ENCODE peak calls at places on chromosomes 1 and 21, in six cellular contexts. Q, Z, M, S, E and O are unnamed samples.

GRCh38 chr21:37437376-37438080 is 71.0 kb downstream of the DYRK1A start:
- DNase-seq in Q (no peak), Z (no peak), M (no peak), S (no peak), E (no peak), O (no peak)

GRCh38 chr1:203425668-203425999 is 50.0 kb upstream of the PRELP start:
- DNase-seq in Q (no peak), Z (no peak), M (no peak), S (peak), E (no peak), O (no peak)

GRCh38 chr1:48767957-48768510 is 8.7 kb downstream of the BEND5 start:
- DNase-seq in Q (no peak), Z (no peak), M (no peak), S (peak), E (no peak), O (no peak)

GRCh38 chr1:161439280-161440232 is 65.7 kb upstream of the FCGR2A start:
- DNase-seq in Q (peak), Z (no peak), M (peak), S (peak), E (no peak), O (peak)

GRCh38 chr1:20370628-20371200 is 80.0 kb downstream of the VWA5B1 start:
- DNase-seq in Q (no peak), Z (no peak), M (no peak), S (no peak), E (no peak), O (peak)

GRCh38 chr1:244779410-244779809 is 56.0 kb upstream of the COX20 start:
- DNase-seq in Q (no peak), Z (no peak), M (no peak), S (peak), E (no peak), O (no peak)

GRCh38 chr1:226154593-226154992 is 31.9 kb downstream of the ACBD3 start:
- DNase-seq in Q (no peak), Z (no peak), M (no peak), S (peak), E (no peak), O (no peak)

GRCh38 chr1:234478152-234478480 is 863 bp downstream of the TARBP1 start:
- DNase-seq in Q (no peak), Z (no peak), M (peak), S (peak), E (peak), O (peak)

GRCh38 chr1:24825174-24825573 is 79.9 kb downstream of the CLIC4 start:
- DNase-seq in Q (no peak), Z (no peak), M (no peak), S (no peak), E (no peak), O (no peak)

GRCh38 chr1:160097196-160097910 is 1.1 kb downstream of the IGSF8 start:
- DNase-seq in Q (peak), Z (no peak), M (no peak), S (no peak), E (no peak), O (no peak)

GRCh38 chr1:234862360-234862943 is 252.5 kb upstream of the IRF2BP2 start:
- DNase-seq in Q (no peak), Z (no peak), M (no peak), S (no peak), E (no peak), O (no peak)

GRCh38 chr1:30063621-30064280 is 659.6 kb downstream of the MATN1 start:
- DNase-seq in Q (no peak), Z (no peak), M (no peak), S (no peak), E (no peak), O (no peak)

GRCh38 chr1:193479187-193479586 is 292.8 kb upstream of the B3GALT2 start:
- DNase-seq in Q (no peak), Z (no peak), M (peak), S (no peak), E (peak), O (peak)

GRCh38 chr1:22038036-22038435 is 14.5 kb upstream of the CDC42 start:
- DNase-seq in Q (no peak), Z (no peak), M (no peak), S (no peak), E (no peak), O (no peak)

GRCh38 chr1:153353226-153353947 is 4.3 kb upstream of the S100A9 start:
- DNase-seq in Q (no peak), Z (peak), M (no peak), S (no peak), E (no peak), O (no peak)

GRCh38 chr1:204350857-204351573 is 8.7 kb downstream of the PLEKHA6 start:
- DNase-seq in Q (peak), Z (no peak), M (peak), S (peak), E (peak), O (peak)

GRCh38 chr1:172298146-172298545 is 122.3 kb upstream of the C1orf105 start:
- DNase-seq in Q (no peak), Z (no peak), M (peak), S (no peak), E (no peak), O (no peak)

GRCh38 chr1:84773933-84774497 is 83.8 kb upstream of the SSX2IP start:
- DNase-seq in Q (no peak), Z (no peak), M (no peak), S (no peak), E (no peak), O (no peak)

GRCh38 chr1:30417701-30418425 is 305.5 kb downstream of the MATN1 start:
- DNase-seq in Q (no peak), Z (peak), M (no peak), S (no peak), E (no peak), O (no peak)

GRCh38 chr1:167747988-167748387 is 26.2 kb downstream of the MPZL1 start:
- DNase-seq in Q (no peak), Z (no peak), M (no peak), S (peak), E (no peak), O (no peak)

GRCh38 chr1:38266197-38266520 is 219.6 kb upstream of the POU3F1 start:
- DNase-seq in Q (no peak), Z (no peak), M (no peak), S (no peak), E (no peak), O (no peak)

GRCh38 chr1:91608876-91609275 is 108.2 kb downstream of the CDC7 start:
- DNase-seq in Q (no peak), Z (no peak), M (no peak), S (peak), E (no peak), O (no peak)
- TF ChIP-seq CTCF in Q (no peak), Z (no peak), M (no peak), S (no peak), E (no peak), O (no peak)

DNA sequence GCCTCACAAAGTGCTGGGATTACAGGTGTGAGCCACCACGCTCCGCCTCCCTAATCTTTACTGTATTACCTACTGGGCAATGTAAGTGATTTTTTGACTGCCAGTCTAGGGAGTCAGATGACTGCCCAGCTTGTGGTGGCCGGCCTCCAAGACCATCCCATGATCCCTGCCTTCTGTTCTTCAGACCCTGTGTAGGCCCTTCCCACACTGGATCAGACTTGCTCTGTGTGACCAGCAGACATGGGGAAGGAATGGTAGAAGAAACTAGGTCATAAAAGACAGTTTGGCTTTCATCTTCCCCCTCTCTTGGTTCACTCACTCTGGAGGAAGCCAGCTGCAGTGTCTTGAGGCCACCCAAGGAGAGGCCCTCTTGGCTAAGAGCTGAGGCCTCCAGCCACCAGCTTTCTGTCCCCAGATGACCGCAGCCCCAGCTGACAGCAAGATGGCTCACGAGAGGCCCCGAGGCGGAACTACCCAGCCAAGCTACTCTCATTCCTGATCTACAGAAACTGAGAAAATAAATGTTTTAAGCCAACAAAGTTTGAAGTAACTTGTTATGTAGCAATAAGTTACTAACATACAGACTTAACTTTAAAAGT is 14.5 kb upstream of the CBR3 start:
- DNase-seq in Q (no peak), Z (no peak), M (no peak), S (peak), E (no peak), O (no peak)
- H3K27ac ChIP-seq in Q (no peak), Z (no peak), M (no peak), S (peak), E (no peak), O (no peak)

GRCh38 chr1:231240883-231241735 is at the start of gene GNPAT:
- DNase-seq in Q (peak), Z (peak), M (peak), S (peak), E (peak), O (peak)
- TF ChIP-seq POLR2A in Q (peak), Z (peak), M (peak), S (peak), E (no peak), O (peak)

GRCh38 chr1:183604048-183604808 is 14.0 kb upstream of the NCF2 start:
- DNase-seq in Q (no peak), Z (no peak), M (no peak), S (peak), E (peak), O (no peak)

GRCh38 chr1:183600136-183600535 is 9.9 kb upstream of the NCF2 start:
- DNase-seq in Q (no peak), Z (no peak), M (no peak), S (peak), E (no peak), O (no peak)

GRCh38 chr1:183604811-183605210 is 14.6 kb upstream of the NCF2 start:
- DNase-seq in Q (no peak), Z (no peak), M (no peak), S (no peak), E (no peak), O (no peak)

GRCh38 chr1:183605904-183606303 is 15.6 kb upstream of the NCF2 start:
- DNase-seq in Q (no peak), Z (no peak), M (no peak), S (no peak), E (no peak), O (no peak)

DNA sequence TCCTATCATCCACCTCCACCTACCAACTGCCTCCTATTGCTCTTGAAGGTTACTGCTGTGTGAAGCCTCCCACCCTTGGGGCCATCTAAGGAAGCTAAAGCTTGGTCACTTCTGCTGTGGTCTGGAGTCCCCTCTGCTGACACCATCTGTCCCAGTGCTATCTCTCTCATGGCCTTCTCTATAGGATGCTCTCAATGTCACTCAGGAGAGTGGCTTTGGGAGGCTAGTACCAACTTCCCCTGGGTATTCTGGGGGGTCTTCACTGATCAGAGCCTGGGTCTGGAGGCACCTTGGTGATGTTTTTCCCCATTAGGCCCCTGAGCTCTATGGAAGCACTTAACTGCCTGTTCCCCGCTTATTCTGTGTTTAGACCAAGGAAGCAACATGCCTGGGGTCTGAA is 12.3 kb upstream of the NCF2 start:
- DNase-seq in Q (no peak), Z (no peak), M (no peak), S (no peak), E (no peak), O (no peak)
- TF ChIP-seq CTCF in Q (no peak), Z (no peak), M (no peak), S (no peak), E (no peak), O (no peak)

DNA sequence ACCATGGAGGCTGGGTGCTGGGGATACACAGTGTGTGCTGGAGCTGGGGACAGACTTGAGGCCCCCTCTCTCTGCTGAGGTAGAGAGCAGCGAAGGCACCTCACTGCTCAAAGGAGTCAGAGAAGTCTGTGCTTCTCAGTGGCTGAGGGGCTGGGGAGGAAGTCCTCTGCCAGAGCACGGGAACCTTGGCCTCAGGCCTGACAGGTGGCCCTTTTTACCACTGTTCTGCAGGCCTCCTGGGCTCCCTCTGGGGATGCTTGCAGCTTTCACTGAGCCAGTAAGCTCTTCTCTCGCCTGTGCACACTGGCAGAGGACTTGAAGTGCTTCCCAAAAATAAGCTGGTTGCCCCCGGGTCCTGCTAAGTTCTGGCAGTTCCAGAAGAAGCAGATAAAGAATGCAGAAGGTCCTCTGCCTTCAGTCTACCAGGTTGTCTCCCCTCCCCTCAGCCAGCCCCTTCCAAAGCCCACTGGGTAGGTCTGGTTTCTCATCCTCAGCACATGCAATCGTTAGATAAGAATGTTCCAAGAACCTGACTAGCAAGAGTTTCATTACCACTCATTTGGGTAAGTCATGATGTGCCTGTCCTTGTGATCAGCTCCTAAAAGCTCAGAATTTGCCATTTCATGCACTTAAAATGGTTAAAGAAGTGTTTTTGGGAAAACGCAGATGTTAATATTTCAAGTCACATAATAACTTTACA is 53.9 kb downstream of the TENT5C start:
- DNase-seq in Q (no peak), Z (no peak), M (no peak), S (no peak), E (no peak), O (no peak)
- H3K27ac ChIP-seq in Q (no peak), Z (no peak), M (no peak), S (no peak), E (no peak), O (no peak)

GRCh38 chr1:43533615-43534014 is 2.9 kb downstream of the PTPRF start:
- DNase-seq in Q (no peak), Z (no peak), M (peak), S (no peak), E (no peak), O (no peak)

GRCh38 chr1:43530483-43531452 is at the start of gene PTPRF:
- DNase-seq in Q (peak), Z (no peak), M (peak), S (peak), E (peak), O (peak)

GRCh38 chr1:43531906-43532584 is 1.4 kb downstream of the PTPRF start:
- DNase-seq in Q (no peak), Z (no peak), M (no peak), S (no peak), E (no peak), O (no peak)

GRCh38 chr1:43532716-43533115 is 2.0 kb downstream of the PTPRF start:
- DNase-seq in Q (no peak), Z (no peak), M (no peak), S (no peak), E (no peak), O (no peak)

DNA sequence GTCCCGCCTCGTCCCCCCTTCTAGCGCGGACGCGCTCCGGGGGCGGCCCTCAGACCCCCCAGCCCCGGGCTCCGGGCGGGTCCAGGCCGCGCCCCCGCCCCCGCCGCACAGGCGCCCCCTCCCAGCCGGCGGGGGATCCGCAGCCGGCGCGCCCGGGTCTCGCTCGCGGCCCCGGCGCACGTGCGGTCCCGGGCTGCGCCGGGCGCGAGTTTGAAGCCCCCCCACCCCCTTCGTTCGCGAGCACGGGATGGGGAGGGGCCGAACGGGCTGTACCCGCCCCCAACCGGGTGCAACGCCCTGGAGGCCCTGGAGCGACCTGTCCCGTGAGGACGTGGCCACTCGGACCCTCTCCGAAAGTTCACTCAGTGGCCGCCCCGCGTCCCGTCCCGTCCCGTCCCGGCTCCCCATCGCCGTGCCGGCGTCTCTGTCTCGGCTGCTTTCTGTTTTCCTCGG is 796 bp downstream of the PTPRF start:
- DNase-seq in Q (peak), Z (no peak), M (peak), S (no peak), E (no peak), O (no peak)
- TF ChIP-seq POLR2A in Q (peak), Z (no peak), M (no peak), S (no peak), E (no peak), O (no peak)

DNA sequence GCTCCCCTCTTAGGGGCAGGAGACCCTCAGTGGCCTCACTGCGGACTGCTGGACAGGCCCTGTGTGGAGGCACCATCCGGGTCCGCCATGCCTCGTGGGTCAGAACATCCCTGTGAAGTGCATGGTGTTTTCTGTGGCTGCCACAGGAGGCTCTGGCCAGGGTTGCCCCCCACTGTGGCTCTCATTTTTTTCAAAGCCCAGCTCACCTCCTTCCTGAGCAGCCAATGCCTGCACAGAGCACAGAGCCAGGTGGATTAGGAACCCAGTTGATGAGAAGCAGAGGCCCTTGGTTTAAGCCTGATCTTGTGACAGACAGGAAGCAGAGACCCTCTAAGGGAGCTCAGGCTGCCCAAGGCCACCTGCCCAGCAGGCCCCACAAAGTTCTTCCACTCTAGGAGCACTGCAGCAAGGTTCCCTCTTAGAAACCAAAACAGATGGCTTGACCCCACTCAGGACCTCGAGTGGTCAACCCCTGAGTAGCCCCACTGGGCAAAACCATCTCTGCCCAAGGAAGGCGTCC is 25.5 kb upstream of the PRSS38 start:
- DNase-seq in Q (no peak), Z (peak), M (no peak), S (no peak), E (no peak), O (no peak)
- TF ChIP-seq CTCF in Q (no peak), Z (no peak), M (no peak), S (no peak), E (no peak), O (no peak)

DNA sequence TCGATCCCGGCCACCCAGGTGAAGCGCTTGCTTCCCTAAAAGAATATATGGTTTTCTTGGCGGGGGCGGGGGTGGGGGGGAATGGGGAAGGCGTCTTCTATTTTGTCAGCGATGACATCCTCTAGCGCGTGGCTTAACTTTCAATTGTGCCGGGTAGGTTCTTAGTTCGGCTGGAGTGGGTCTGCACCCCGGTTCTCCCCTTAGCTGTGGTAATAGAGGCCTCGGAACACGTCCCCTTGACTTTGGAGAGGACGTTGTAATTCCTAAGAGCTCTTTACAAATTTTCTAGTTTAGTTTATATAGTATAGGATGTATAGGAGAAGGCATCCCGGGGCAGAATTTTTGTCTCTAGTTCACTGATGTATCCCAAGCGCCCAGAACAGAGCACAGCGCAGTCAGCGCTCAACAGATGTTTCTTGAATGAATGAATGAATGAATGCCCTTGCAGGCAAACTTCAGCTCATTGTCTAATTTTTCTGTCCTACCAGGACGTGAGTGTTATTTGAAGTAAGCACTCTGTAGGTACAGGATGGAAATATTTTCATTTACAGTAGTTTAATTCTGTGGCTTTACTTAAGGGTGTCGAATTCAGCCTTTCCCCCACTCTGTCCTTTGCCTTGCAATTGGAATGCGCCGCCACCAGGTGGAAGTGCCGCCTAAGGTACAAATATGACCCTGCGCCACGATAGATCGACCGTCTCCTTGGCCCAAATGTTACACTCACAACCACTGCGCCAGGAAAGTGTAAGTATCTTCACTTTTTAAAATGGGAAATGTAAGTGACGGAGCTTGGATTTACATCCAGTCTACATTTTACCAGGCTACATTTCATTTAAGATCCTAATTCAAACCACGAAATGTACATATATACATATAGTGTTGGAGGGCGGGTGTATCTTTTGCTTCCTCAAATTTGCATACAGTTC is 794 bp upstream of the MRPL39 start:
- DNase-seq in Q (peak), Z (peak), M (peak), S (peak), E (peak), O (peak)
- H3K27ac ChIP-seq in Q (peak), Z (peak), M (no peak), S (no peak), E (peak), O (peak)